ENCODE peak calls at places on chromosomes 11 and 22, in eight cellular contexts. One of them, this sample, is unnamed.

GRCh38 chr11:45646275-45646970 is 19.0 kb downstream of the CHST1 start:
- DNase-seq in NCI-H748 treated with DMSO at 0.1 percent for 48 hours: no peak
- DNase-seq in stimulated activated CD8-positive, alpha-beta memory T cell treated with anti-CD3 and anti-CD28 coated beads, Interleukin-4, amount 100 ng/mL, for 4 hours: no peak
- DNase-seq in amniotic stem cell: no peak
- DNase-seq in activated CD8-positive, alpha-beta T cell treated with anti-CD3 and anti-CD28 coated beads, Interleukin-2, amount 10 ng/mL, durations not matched to agents 7 days and 5 days: no peak
- DNase-seq in body of pancreas: no peak
- DNase-seq in COR-L47: no peak
- DNase-seq in kidney glomerular epithelial cell: no peak
- DNase-seq in this sample: peak

GRCh38 chr22:48753752-48754517 is 1073.7 kb downstream of the BRD1 start:
- DNase-seq in NCI-H748 treated with DMSO at 0.1 percent for 48 hours: no peak
- DNase-seq in stimulated activated CD8-positive, alpha-beta memory T cell treated with anti-CD3 and anti-CD28 coated beads, Interleukin-4, amount 100 ng/mL, for 4 hours: no peak
- DNase-seq in amniotic stem cell: no peak
- DNase-seq in activated CD8-positive, alpha-beta T cell treated with anti-CD3 and anti-CD28 coated beads, Interleukin-2, amount 10 ng/mL, durations not matched to agents 7 days and 5 days: no peak
- DNase-seq in body of pancreas: no peak
- DNase-seq in COR-L47: no peak
- DNase-seq in kidney glomerular epithelial cell: no peak
- DNase-seq in this sample: no peak

GRCh38 chr11:31823372-31824371 is 12.6 kb upstream of the PAX6 start:
- DNase-seq in NCI-H748 treated with DMSO at 0.1 percent for 48 hours: no peak
- DNase-seq in stimulated activated CD8-positive, alpha-beta memory T cell treated with anti-CD3 and anti-CD28 coated beads, Interleukin-4, amount 100 ng/mL, for 4 hours: no peak
- DNase-seq in amniotic stem cell: no peak
- DNase-seq in activated CD8-positive, alpha-beta T cell treated with anti-CD3 and anti-CD28 coated beads, Interleukin-2, amount 10 ng/mL, durations not matched to agents 7 days and 5 days: no peak
- DNase-seq in body of pancreas: no peak
- DNase-seq in COR-L47: no peak
- DNase-seq in kidney glomerular epithelial cell: no peak
- DNase-seq in this sample: peak

GRCh38 chr11:102580185-102580951 is 44.8 kb downstream of the MMP20 start:
- DNase-seq in NCI-H748 treated with DMSO at 0.1 percent for 48 hours: no peak
- DNase-seq in stimulated activated CD8-positive, alpha-beta memory T cell treated with anti-CD3 and anti-CD28 coated beads, Interleukin-4, amount 100 ng/mL, for 4 hours: no peak
- DNase-seq in amniotic stem cell: no peak
- DNase-seq in activated CD8-positive, alpha-beta T cell treated with anti-CD3 and anti-CD28 coated beads, Interleukin-2, amount 10 ng/mL, durations not matched to agents 7 days and 5 days: no peak
- DNase-seq in body of pancreas: no peak
- DNase-seq in COR-L47: no peak
- DNase-seq in kidney glomerular epithelial cell: no peak
- DNase-seq in this sample: no peak

GRCh38 chr11:8812438-8812837 is 98.6 kb upstream of the AKIP1 start:
- DNase-seq in NCI-H748 treated with DMSO at 0.1 percent for 48 hours: no peak
- DNase-seq in stimulated activated CD8-positive, alpha-beta memory T cell treated with anti-CD3 and anti-CD28 coated beads, Interleukin-4, amount 100 ng/mL, for 4 hours: no peak
- DNase-seq in amniotic stem cell: no peak
- DNase-seq in activated CD8-positive, alpha-beta T cell treated with anti-CD3 and anti-CD28 coated beads, Interleukin-2, amount 10 ng/mL, durations not matched to agents 7 days and 5 days: no peak
- DNase-seq in body of pancreas: peak
- DNase-seq in COR-L47: no peak
- DNase-seq in kidney glomerular epithelial cell: no peak
- DNase-seq in this sample: no peak

GRCh38 chr11:59207988-59208432 is 4.7 kb downstream of the MPEG1 start:
- DNase-seq in NCI-H748 treated with DMSO at 0.1 percent for 48 hours: peak
- DNase-seq in stimulated activated CD8-positive, alpha-beta memory T cell treated with anti-CD3 and anti-CD28 coated beads, Interleukin-4, amount 100 ng/mL, for 4 hours: peak
- DNase-seq in amniotic stem cell: peak
- DNase-seq in activated CD8-positive, alpha-beta T cell treated with anti-CD3 and anti-CD28 coated beads, Interleukin-2, amount 10 ng/mL, durations not matched to agents 7 days and 5 days: peak
- DNase-seq in body of pancreas: peak
- DNase-seq in COR-L47: no peak
- DNase-seq in kidney glomerular epithelial cell: peak
- DNase-seq in this sample: peak

GRCh38 chr22:46421272-46421671 is 85.8 kb downstream of the TRMU start:
- DNase-seq in NCI-H748 treated with DMSO at 0.1 percent for 48 hours: no peak
- DNase-seq in stimulated activated CD8-positive, alpha-beta memory T cell treated with anti-CD3 and anti-CD28 coated beads, Interleukin-4, amount 100 ng/mL, for 4 hours: peak
- DNase-seq in amniotic stem cell: no peak
- DNase-seq in activated CD8-positive, alpha-beta T cell treated with anti-CD3 and anti-CD28 coated beads, Interleukin-2, amount 10 ng/mL, durations not matched to agents 7 days and 5 days: no peak
- DNase-seq in body of pancreas: no peak
- DNase-seq in COR-L47: peak
- DNase-seq in kidney glomerular epithelial cell: peak
- DNase-seq in this sample: no peak

GRCh38 chr11:124938206-124938765 is 2.4 kb upstream of the HEPACAM start:
- DNase-seq in NCI-H748 treated with DMSO at 0.1 percent for 48 hours: no peak
- DNase-seq in stimulated activated CD8-positive, alpha-beta memory T cell treated with anti-CD3 and anti-CD28 coated beads, Interleukin-4, amount 100 ng/mL, for 4 hours: no peak
- DNase-seq in amniotic stem cell: no peak
- DNase-seq in activated CD8-positive, alpha-beta T cell treated with anti-CD3 and anti-CD28 coated beads, Interleukin-2, amount 10 ng/mL, durations not matched to agents 7 days and 5 days: no peak
- DNase-seq in body of pancreas: no peak
- DNase-seq in COR-L47: no peak
- DNase-seq in kidney glomerular epithelial cell: no peak
- DNase-seq in this sample: no peak

GRCh38 chr22:19724927-19725661 is 1.8 kb downstream of the GP1BB start:
- DNase-seq in NCI-H748 treated with DMSO at 0.1 percent for 48 hours: no peak
- DNase-seq in stimulated activated CD8-positive, alpha-beta memory T cell treated with anti-CD3 and anti-CD28 coated beads, Interleukin-4, amount 100 ng/mL, for 4 hours: no peak
- DNase-seq in amniotic stem cell: no peak
- DNase-seq in activated CD8-positive, alpha-beta T cell treated with anti-CD3 and anti-CD28 coated beads, Interleukin-2, amount 10 ng/mL, durations not matched to agents 7 days and 5 days: no peak
- DNase-seq in body of pancreas: no peak
- DNase-seq in COR-L47: no peak
- DNase-seq in kidney glomerular epithelial cell: no peak
- DNase-seq in this sample: no peak

GRCh38 chr11:78860720-78861422 is 286.2 kb upstream of the NARS2 start:
- DNase-seq in NCI-H748 treated with DMSO at 0.1 percent for 48 hours: no peak
- DNase-seq in stimulated activated CD8-positive, alpha-beta memory T cell treated with anti-CD3 and anti-CD28 coated beads, Interleukin-4, amount 100 ng/mL, for 4 hours: no peak
- DNase-seq in amniotic stem cell: no peak
- DNase-seq in activated CD8-positive, alpha-beta T cell treated with anti-CD3 and anti-CD28 coated beads, Interleukin-2, amount 10 ng/mL, durations not matched to agents 7 days and 5 days: no peak
- DNase-seq in body of pancreas: no peak
- DNase-seq in COR-L47: no peak
- DNase-seq in kidney glomerular epithelial cell: peak
- DNase-seq in this sample: peak

GRCh38 chr11:64285885-64286800 is 495 bp downstream of the GPR137 start:
- DNase-seq in NCI-H748 treated with DMSO at 0.1 percent for 48 hours: no peak
- DNase-seq in stimulated activated CD8-positive, alpha-beta memory T cell treated with anti-CD3 and anti-CD28 coated beads, Interleukin-4, amount 100 ng/mL, for 4 hours: no peak
- DNase-seq in amniotic stem cell: no peak
- DNase-seq in activated CD8-positive, alpha-beta T cell treated with anti-CD3 and anti-CD28 coated beads, Interleukin-2, amount 10 ng/mL, durations not matched to agents 7 days and 5 days: peak
- DNase-seq in body of pancreas: peak
- DNase-seq in COR-L47: peak
- DNase-seq in kidney glomerular epithelial cell: no peak
- DNase-seq in this sample: peak

GRCh38 chr11:68282141-68282860 is 10.5 kb upstream of the C11orf24 start:
- DNase-seq in NCI-H748 treated with DMSO at 0.1 percent for 48 hours: no peak
- DNase-seq in stimulated activated CD8-positive, alpha-beta memory T cell treated with anti-CD3 and anti-CD28 coated beads, Interleukin-4, amount 100 ng/mL, for 4 hours: no peak
- DNase-seq in amniotic stem cell: no peak
- DNase-seq in activated CD8-positive, alpha-beta T cell treated with anti-CD3 and anti-CD28 coated beads, Interleukin-2, amount 10 ng/mL, durations not matched to agents 7 days and 5 days: peak
- DNase-seq in body of pancreas: no peak
- DNase-seq in COR-L47: no peak
- DNase-seq in kidney glomerular epithelial cell: no peak
- DNase-seq in this sample: no peak

GRCh38 chr11:19511413-19512183 is 201.0 kb upstream of the NAV2 start:
- DNase-seq in NCI-H748 treated with DMSO at 0.1 percent for 48 hours: peak
- DNase-seq in stimulated activated CD8-positive, alpha-beta memory T cell treated with anti-CD3 and anti-CD28 coated beads, Interleukin-4, amount 100 ng/mL, for 4 hours: no peak
- DNase-seq in amniotic stem cell: no peak
- DNase-seq in activated CD8-positive, alpha-beta T cell treated with anti-CD3 and anti-CD28 coated beads, Interleukin-2, amount 10 ng/mL, durations not matched to agents 7 days and 5 days: no peak
- DNase-seq in body of pancreas: no peak
- DNase-seq in COR-L47: peak
- DNase-seq in kidney glomerular epithelial cell: no peak
- DNase-seq in this sample: no peak

GRCh38 chr11:12139144-12139881 is 28.9 kb downstream of the MICAL2 start:
- DNase-seq in NCI-H748 treated with DMSO at 0.1 percent for 48 hours: no peak
- DNase-seq in stimulated activated CD8-positive, alpha-beta memory T cell treated with anti-CD3 and anti-CD28 coated beads, Interleukin-4, amount 100 ng/mL, for 4 hours: no peak
- DNase-seq in amniotic stem cell: no peak
- DNase-seq in activated CD8-positive, alpha-beta T cell treated with anti-CD3 and anti-CD28 coated beads, Interleukin-2, amount 10 ng/mL, durations not matched to agents 7 days and 5 days: no peak
- DNase-seq in body of pancreas: no peak
- DNase-seq in COR-L47: no peak
- DNase-seq in kidney glomerular epithelial cell: peak
- DNase-seq in this sample: no peak

GRCh38 chr22:38455530-38456271 is 702 bp upstream of the KCNJ4 start:
- DNase-seq in NCI-H748 treated with DMSO at 0.1 percent for 48 hours: no peak
- DNase-seq in stimulated activated CD8-positive, alpha-beta memory T cell treated with anti-CD3 and anti-CD28 coated beads, Interleukin-4, amount 100 ng/mL, for 4 hours: no peak
- DNase-seq in amniotic stem cell: no peak
- DNase-seq in activated CD8-positive, alpha-beta T cell treated with anti-CD3 and anti-CD28 coated beads, Interleukin-2, amount 10 ng/mL, durations not matched to agents 7 days and 5 days: no peak
- DNase-seq in body of pancreas: peak
- DNase-seq in COR-L47: peak
- DNase-seq in kidney glomerular epithelial cell: no peak
- DNase-seq in this sample: peak

GRCh38 chr11:65131417-65131776 is 2.9 kb downstream of the SYVN1 start:
- DNase-seq in NCI-H748 treated with DMSO at 0.1 percent for 48 hours: no peak
- DNase-seq in stimulated activated CD8-positive, alpha-beta memory T cell treated with anti-CD3 and anti-CD28 coated beads, Interleukin-4, amount 100 ng/mL, for 4 hours: no peak
- DNase-seq in amniotic stem cell: no peak
- DNase-seq in activated CD8-positive, alpha-beta T cell treated with anti-CD3 and anti-CD28 coated beads, Interleukin-2, amount 10 ng/mL, durations not matched to agents 7 days and 5 days: no peak
- DNase-seq in body of pancreas: no peak
- DNase-seq in COR-L47: no peak
- DNase-seq in kidney glomerular epithelial cell: no peak
- DNase-seq in this sample: no peak

GRCh38 chr11:134027671-134028070 is 41.2 kb upstream of the JAM3 start:
- DNase-seq in NCI-H748 treated with DMSO at 0.1 percent for 48 hours: no peak
- DNase-seq in stimulated activated CD8-positive, alpha-beta memory T cell treated with anti-CD3 and anti-CD28 coated beads, Interleukin-4, amount 100 ng/mL, for 4 hours: no peak
- DNase-seq in amniotic stem cell: no peak
- DNase-seq in activated CD8-positive, alpha-beta T cell treated with anti-CD3 and anti-CD28 coated beads, Interleukin-2, amount 10 ng/mL, durations not matched to agents 7 days and 5 days: peak
- DNase-seq in body of pancreas: no peak
- DNase-seq in COR-L47: no peak
- DNase-seq in kidney glomerular epithelial cell: no peak
- DNase-seq in this sample: no peak

GRCh38 chr11:1179641-1180040 is 21.9 kb downstream of the MUC5AC start:
- DNase-seq in NCI-H748 treated with DMSO at 0.1 percent for 48 hours: no peak
- DNase-seq in stimulated activated CD8-positive, alpha-beta memory T cell treated with anti-CD3 and anti-CD28 coated beads, Interleukin-4, amount 100 ng/mL, for 4 hours: no peak
- DNase-seq in amniotic stem cell: no peak
- DNase-seq in activated CD8-positive, alpha-beta T cell treated with anti-CD3 and anti-CD28 coated beads, Interleukin-2, amount 10 ng/mL, durations not matched to agents 7 days and 5 days: no peak
- DNase-seq in body of pancreas: no peak
- DNase-seq in COR-L47: no peak
- DNase-seq in kidney glomerular epithelial cell: no peak
- DNase-seq in this sample: no peak

GRCh38 chr22:42434283-42434682 is 2.1 kb upstream of the NFAM1 start:
- DNase-seq in NCI-H748 treated with DMSO at 0.1 percent for 48 hours: no peak
- DNase-seq in stimulated activated CD8-positive, alpha-beta memory T cell treated with anti-CD3 and anti-CD28 coated beads, Interleukin-4, amount 100 ng/mL, for 4 hours: no peak
- DNase-seq in amniotic stem cell: no peak
- DNase-seq in activated CD8-positive, alpha-beta T cell treated with anti-CD3 and anti-CD28 coated beads, Interleukin-2, amount 10 ng/mL, durations not matched to agents 7 days and 5 days: no peak
- DNase-seq in body of pancreas: no peak
- DNase-seq in COR-L47: peak
- DNase-seq in kidney glomerular epithelial cell: no peak
- DNase-seq in this sample: no peak

GRCh38 chr11:134843020-134843419 is 431.0 kb upstream of the B3GAT1 start:
- DNase-seq in NCI-H748 treated with DMSO at 0.1 percent for 48 hours: no peak
- DNase-seq in stimulated activated CD8-positive, alpha-beta memory T cell treated with anti-CD3 and anti-CD28 coated beads, Interleukin-4, amount 100 ng/mL, for 4 hours: no peak
- DNase-seq in amniotic stem cell: no peak
- DNase-seq in activated CD8-positive, alpha-beta T cell treated with anti-CD3 and anti-CD28 coated beads, Interleukin-2, amount 10 ng/mL, durations not matched to agents 7 days and 5 days: no peak
- DNase-seq in body of pancreas: no peak
- DNase-seq in COR-L47: no peak
- DNase-seq in kidney glomerular epithelial cell: no peak
- DNase-seq in this sample: no peak

GRCh38 chr11:66322732-66323427 is 6.0 kb upstream of the CD248 start:
- DNase-seq in NCI-H748 treated with DMSO at 0.1 percent for 48 hours: no peak
- DNase-seq in stimulated activated CD8-positive, alpha-beta memory T cell treated with anti-CD3 and anti-CD28 coated beads, Interleukin-4, amount 100 ng/mL, for 4 hours: no peak
- DNase-seq in amniotic stem cell: no peak
- DNase-seq in activated CD8-positive, alpha-beta T cell treated with anti-CD3 and anti-CD28 coated beads, Interleukin-2, amount 10 ng/mL, durations not matched to agents 7 days and 5 days: no peak
- DNase-seq in body of pancreas: no peak
- DNase-seq in COR-L47: no peak
- DNase-seq in kidney glomerular epithelial cell: no peak
- DNase-seq in this sample: no peak

GRCh38 chr11:120066738-120067303 is 71.1 kb downstream of the TRIM29 start:
- DNase-seq in NCI-H748 treated with DMSO at 0.1 percent for 48 hours: no peak
- DNase-seq in stimulated activated CD8-positive, alpha-beta memory T cell treated with anti-CD3 and anti-CD28 coated beads, Interleukin-4, amount 100 ng/mL, for 4 hours: no peak
- DNase-seq in amniotic stem cell: no peak
- DNase-seq in activated CD8-positive, alpha-beta T cell treated with anti-CD3 and anti-CD28 coated beads, Interleukin-2, amount 10 ng/mL, durations not matched to agents 7 days and 5 days: no peak
- DNase-seq in body of pancreas: no peak
- DNase-seq in COR-L47: no peak
- DNase-seq in kidney glomerular epithelial cell: no peak
- DNase-seq in this sample: no peak

GRCh38 chr11:6497069-6497839 is at the start of gene DNHD1:
- DNase-seq in NCI-H748 treated with DMSO at 0.1 percent for 48 hours: no peak
- DNase-seq in stimulated activated CD8-positive, alpha-beta memory T cell treated with anti-CD3 and anti-CD28 coated beads, Interleukin-4, amount 100 ng/mL, for 4 hours: no peak
- DNase-seq in amniotic stem cell: no peak
- DNase-seq in activated CD8-positive, alpha-beta T cell treated with anti-CD3 and anti-CD28 coated beads, Interleukin-2, amount 10 ng/mL, durations not matched to agents 7 days and 5 days: no peak
- DNase-seq in body of pancreas: no peak
- DNase-seq in COR-L47: no peak
- DNase-seq in kidney glomerular epithelial cell: no peak
- DNase-seq in this sample: peak

GRCh38 chr11:19389787-19390303 is 149.1 kb upstream of the E2F8 start:
- DNase-seq in NCI-H748 treated with DMSO at 0.1 percent for 48 hours: no peak
- DNase-seq in stimulated activated CD8-positive, alpha-beta memory T cell treated with anti-CD3 and anti-CD28 coated beads, Interleukin-4, amount 100 ng/mL, for 4 hours: no peak
- DNase-seq in amniotic stem cell: no peak
- DNase-seq in activated CD8-positive, alpha-beta T cell treated with anti-CD3 and anti-CD28 coated beads, Interleukin-2, amount 10 ng/mL, durations not matched to agents 7 days and 5 days: no peak
- DNase-seq in body of pancreas: no peak
- DNase-seq in COR-L47: no peak
- DNase-seq in kidney glomerular epithelial cell: no peak
- DNase-seq in this sample: no peak

GRCh38 chr22:27581688-27582087 is 219.9 kb downstream of the MN1 start:
- DNase-seq in NCI-H748 treated with DMSO at 0.1 percent for 48 hours: no peak
- DNase-seq in stimulated activated CD8-positive, alpha-beta memory T cell treated with anti-CD3 and anti-CD28 coated beads, Interleukin-4, amount 100 ng/mL, for 4 hours: no peak
- DNase-seq in amniotic stem cell: no peak
- DNase-seq in activated CD8-positive, alpha-beta T cell treated with anti-CD3 and anti-CD28 coated beads, Interleukin-2, amount 10 ng/mL, durations not matched to agents 7 days and 5 days: no peak
- DNase-seq in body of pancreas: peak
- DNase-seq in COR-L47: no peak
- DNase-seq in kidney glomerular epithelial cell: no peak
- DNase-seq in this sample: no peak

GRCh38 chr11:47398011-47398410 is 10.4 kb upstream of the SLC39A13 start:
- DNase-seq in NCI-H748 treated with DMSO at 0.1 percent for 48 hours: no peak
- DNase-seq in stimulated activated CD8-positive, alpha-beta memory T cell treated with anti-CD3 and anti-CD28 coated beads, Interleukin-4, amount 100 ng/mL, for 4 hours: no peak
- DNase-seq in amniotic stem cell: no peak
- DNase-seq in activated CD8-positive, alpha-beta T cell treated with anti-CD3 and anti-CD28 coated beads, Interleukin-2, amount 10 ng/mL, durations not matched to agents 7 days and 5 days: no peak
- DNase-seq in body of pancreas: no peak
- DNase-seq in COR-L47: no peak
- DNase-seq in kidney glomerular epithelial cell: no peak
- DNase-seq in this sample: peak

This sample was measured in neural progenitor cell.